ENCODE peak calls at places on chromosomes 11 and 22, in eight cellular contexts. C, W, Q, Y, H, T, R and B are unnamed samples.

GRCh38 chr11:118632577-118633318 is 25.3 kb downstream of the PHLDB1 start:
- DNase-seq in Q (no peak), T (no peak), C (no peak), W (no peak), R (no peak), H (no peak), Y (no peak), B (no peak)

GRCh38 chr11:78595431-78596130 is 20.9 kb upstream of the NARS2 start:
- DNase-seq in H (no peak), W (no peak), Y (no peak), Q (no peak), R (no peak), T (no peak), C (no peak), B (no peak)

GRCh38 chr11:111523343-111523742 is 8.8 kb downstream of the HOATZ start:
- DNase-seq in C (no peak), R (no peak), W (no peak), Y (no peak), H (no peak), T (no peak), Q (no peak), B (no peak)

GRCh38 chr11:73273246-73273890 is 1.2 kb downstream of the P2RY6 start:
- DNase-seq in W (no peak), Q (no peak), H (peak), Y (no peak), R (no peak), T (no peak), C (peak), B (no peak)

GRCh38 chr11:47355283-47356128 is 3.0 kb upstream of the MYBPC3 start:
- DNase-seq in Q (peak), T (peak), C (peak), W (peak), Y (peak), H (peak), R (peak), B (peak)

GRCh38 chr11:17645190-17645970 is 74.0 kb upstream of the MYOD1 start:
- DNase-seq in T (no peak), H (no peak), C (no peak), Y (no peak), R (no peak), Q (no peak), W (no peak), B (no peak)

GRCh38 chr11:102850973-102851745 is 7.8 kb upstream of the MMP3 start:
- DNase-seq in C (no peak), R (peak), T (peak), H (no peak), Q (no peak), W (no peak), Y (no peak), B (peak)

GRCh38 chr11:58524232-58525036 is 16.5 kb upstream of the OR5B21 start:
- DNase-seq in Q (peak), R (peak), H (peak), T (peak), Y (peak), W (peak), C (peak), B (peak)

GRCh38 chr22:49995413-49996191 is 17.0 kb downstream of the IL17REL start:
- DNase-seq in Q (no peak), T (no peak), H (no peak), Y (no peak), C (no peak), W (no peak), R (no peak), B (no peak)

GRCh38 chr11:111910637-111911562 is 670 bp downstream of the CRYAB start:
- DNase-seq in W (no peak), T (no peak), C (no peak), Y (no peak), Q (no peak), H (no peak), R (no peak), B (no peak)

GRCh38 chr11:88535266-88535665 is 197.7 kb upstream of the CTSC start:
- DNase-seq in Q (no peak), H (no peak), W (no peak), R (no peak), T (no peak), Y (no peak), C (no peak), B (no peak)

GRCh38 chr11:57776101-57776511 is 14.5 kb downstream of the CTNND1 start:
- DNase-seq in Q (no peak), R (no peak), H (peak), T (no peak), C (no peak), Y (no peak), W (no peak), B (no peak)

GRCh38 chr11:114140826-114141225 is 81.3 kb downstream of the ZBTB16 start:
- DNase-seq in Y (no peak), H (no peak), C (no peak), W (no peak), R (no peak), T (no peak), Q (no peak), B (no peak)

GRCh38 chr11:32940865-32941264 is 48.3 kb downstream of the QSER1 start:
- DNase-seq in H (no peak), C (no peak), T (no peak), R (no peak), Q (no peak), W (no peak), Y (no peak), B (no peak)

GRCh38 chr11:69061713-69062053 is 13.0 kb downstream of the TPCN2 start:
- DNase-seq in C (no peak), W (no peak), H (no peak), R (no peak), Q (no peak), T (no peak), Y (no peak), B (no peak)

GRCh38 chr11:76644591-76644990 is 26.0 kb downstream of the LRRC32 start:
- DNase-seq in H (no peak), C (no peak), T (no peak), W (no peak), Y (no peak), R (no peak), Q (no peak), B (no peak)

GRCh38 chr22:26322179-26322905 is 106.7 kb upstream of the ASPHD2 start:
- DNase-seq in T (peak), C (no peak), W (no peak), H (no peak), Y (no peak), Q (no peak), R (peak), B (peak)

GRCh38 chr11:17735823-17736772 is 1.5 kb downstream of the KCNC1 start:
- DNase-seq in W (no peak), Y (no peak), Q (peak), R (no peak), T (no peak), H (peak), C (no peak), B (no peak)

GRCh38 chr22:50613291-50613981 is 12.8 kb downstream of the MAPK8IP2 start:
- DNase-seq in T (no peak), Q (peak), C (peak), W (no peak), H (no peak), Y (peak), R (no peak), B (no peak)

GRCh38 chr11:110026823-110027626 is 66.2 kb upstream of the ZC3H12C start:
- DNase-seq in R (no peak), C (no peak), W (peak), T (peak), Y (peak), H (no peak), Q (peak), B (no peak)

GRCh38 chr11:112085822-112086421 is 634 bp downstream of the TIMM8B start:
- DNase-seq in T (peak), H (no peak), W (peak), C (peak), R (peak), Y (peak), Q (peak), B (no peak)

GRCh38 chr11:77497368-77497767 is 23.5 kb upstream of the PAK1 start:
- DNase-seq in H (no peak), C (no peak), W (no peak), R (no peak), T (no peak), Y (no peak), Q (no peak), B (peak)

GRCh38 chr11:114399903-114400221 is 449 bp downstream of the C11orf71 start:
- DNase-seq in C (peak), Q (peak), H (peak), R (peak), T (no peak), Y (peak), W (peak), B (no peak)

GRCh38 chr22:50146440-50147228 is 23.9 kb upstream of the PANX2 start:
- DNase-seq in R (peak), W (peak), T (peak), Y (peak), C (peak), H (no peak), Q (peak), B (peak)

GRCh38 chr11:8597182-8597581 is 3.2 kb upstream of the STK33 start:
- DNase-seq in W (peak), H (no peak), Q (no peak), Y (no peak), T (peak), C (no peak), R (no peak), B (peak)

GRCh38 chr22:46250783-46251125 is 661 bp upstream of the CDPF1 start:
- DNase-seq in Y (no peak), H (peak), C (peak), R (no peak), Q (peak), T (no peak), W (no peak), B (no peak)

GRCh38 chr11:72015511-72016061 is 16.9 kb downstream of the IL18BP start:
- DNase-seq in Y (no peak), H (peak), T (peak), C (no peak), R (no peak), W (peak), Q (peak), B (peak)

GRCh38 chr11:65870706-65871681 is 1.6 kb downstream of the EFEMP2 start:
- DNase-seq in H (no peak), T (no peak), Q (peak), Y (no peak), W (peak), C (no peak), R (no peak), B (no peak)

GRCh38 chr22:27881404-27881803 is 37.7 kb downstream of the PITPNB start:
- DNase-seq in Y (peak), W (no peak), C (no peak), T (no peak), H (no peak), R (no peak), Q (no peak), B (no peak)